ENCODE peak calls at places on chromosomes 11 and 22, in five cellular contexts. O, Z, M, B and V are unnamed samples.
A peak's percentile ranks its signal among the peaks of the same experiment; 100 is the strongest.

GRCh38 chr22:40728731-40729189 is 49.5 kb downstream of the MCHR1 start:
- DNase-seq in O (peak; percentile 89), Z (no peak), M (no peak), B (peak; percentile 30), V (no peak)

GRCh38 chr11:44773351-44773965 is 46.7 kb downstream of the TSPAN18 start:
- DNase-seq in M (no peak), B (no peak), O (no peak), Z (no peak), V (peak; percentile 44)

GRCh38 chr11:8384199-8384821 is 120.6 kb upstream of the LMO1 start:
- DNase-seq in M (no peak), B (no peak), Z (peak; percentile 73), O (no peak), V (no peak)

GRCh38 chr22:38272373-38273134 is at the start of gene TMEM184B:
- DNase-seq in M (peak; percentile 84), O (peak; percentile 57), B (peak; percentile 72), Z (peak; percentile 82), V (peak; percentile 77)

GRCh38 chr11:27390959-27391326 is 27.9 kb upstream of the CCDC34 start:
- DNase-seq in B (no peak), Z (no peak), M (no peak), O (no peak), V (no peak)

GRCh38 chr22:46539169-46539568 is 1.7 kb upstream of the CELSR1 start:
- DNase-seq in M (no peak), B (no peak), Z (no peak), O (no peak), V (no peak)

GRCh38 chr11:108803781-108804180 is 138.9 kb downstream of the DDX10 start:
- DNase-seq in B (no peak), Z (no peak), O (no peak), M (no peak), V (no peak)

GRCh38 chr22:32917577-32918375 is 116.3 kb downstream of the TIMP3 start:
- DNase-seq in Z (no peak), O (no peak), M (peak; percentile 78), B (no peak), V (no peak)

GRCh38 chr11:120354068-120354467 is 17.9 kb downstream of the ARHGEF12 start:
- DNase-seq in B (no peak), M (no peak), O (no peak), Z (no peak), V (no peak)

GRCh38 chr11:1000357-1000982 is 36.0 kb downstream of the MUC6 start:
- DNase-seq in O (no peak), Z (no peak), B (no peak), M (no peak), V (no peak)

GRCh38 chr11:63666874-63667273 is 4.3 kb downstream of the ATL3 start:
- DNase-seq in B (no peak), O (no peak), M (no peak), Z (no peak), V (no peak)

GRCh38 chr22:39528080-39528661 is 4.4 kb downstream of the RPS19BP1 start:
- DNase-seq in B (no peak), Z (no peak), O (peak; percentile 54), M (peak; percentile 91), V (peak; percentile 38)

GRCh38 chr22:18085188-18085587 is 7.4 kb downstream of the PEX26 start:
- DNase-seq in B (no peak), M (no peak), Z (no peak), O (no peak), V (no peak)

GRCh38 chr11:19934828-19935259 is 222.2 kb downstream of the NAV2 start:
- DNase-seq in B (no peak), O (no peak), M (no peak), Z (no peak), V (no peak)